ENCODE peak calls at places on chromosome 4, in six cellular contexts. U is K562, Z is HCT116, D is HepG2, K is GM12878, S is SK-N-SH. J is an unnamed sample.

GRCh38 chr4:101818362-101818761 is 27.8 kb downstream of the BANK1 start:
- DNase-seq in U (no peak), Z (no peak), D (no peak), K (no peak), S (no peak), J (no peak)

GRCh38 chr4:19532120-19532848 is 719.4 kb upstream of the SLIT2 start:
- DNase-seq in U (no peak), Z (no peak), D (no peak), K (no peak), S (no peak), J (no peak)

GRCh38 chr4:125191252-125191651 is 123.5 kb upstream of the FAT4 start:
- DNase-seq in U (no peak), Z (no peak), D (no peak), K (no peak), S (no peak), J (no peak)

GRCh38 chr4:140233811-140234696 is 80.1 kb upstream of the MAML3 start:
- DNase-seq in U (no peak), Z (no peak), D (no peak), K (no peak), S (no peak), J (no peak)

GRCh38 chr4:4762909-4763814 is 96.3 kb upstream of the MSX1 start:
- DNase-seq in U (no peak), Z (peak; percentile 98), D (no peak), K (peak; percentile 86), S (peak; percentile 84), J (peak; percentile 59)

GRCh38 chr4:70841951-70842350 is 2.3 kb upstream of the GRSF1 start:
- DNase-seq in U (no peak), Z (no peak), D (no peak), K (no peak), S (no peak), J (no peak)

GRCh38 chr4:8340721-8341680 is 71.4 kb downstream of the HTRA3 start:
- DNase-seq in U (no peak), Z (no peak), D (no peak), K (no peak), S (no peak), J (no peak)

GRCh38 chr4:119518915-119519410 is 109.6 kb downstream of the PDE5A start:
- DNase-seq in U (no peak), Z (no peak), D (no peak), K (no peak), S (no peak), J (peak; percentile 16)

GRCh38 chr4:81523672-81524436 is 52.1 kb upstream of the RASGEF1B start:
- DNase-seq in U (no peak), Z (no peak), D (no peak), K (no peak), S (no peak), J (no peak)

GRCh38 chr4:133233922-133234321 is 84.8 kb downstream of the PCDH10 start:
- DNase-seq in U (no peak), Z (no peak), D (no peak), K (no peak), S (no peak), J (no peak)

GRCh38 chr4:40564815-40565505 is 64.7 kb downstream of the RBM47 start:
- DNase-seq in U (no peak), Z (no peak), D (no peak), K (no peak), S (no peak), J (peak; percentile 57)

GRCh38 chr4:172168888-172169287 is 355.7 kb downstream of the GALNTL6 start:
- DNase-seq in U (no peak), Z (no peak), D (no peak), K (no peak), S (no peak), J (no peak)

GRCh38 chr4:29459926-29460325 is 1260.2 kb upstream of the PCDH7 start:
- DNase-seq in U (no peak), Z (no peak), D (no peak), K (no peak), S (no peak), J (no peak)

GRCh38 chr4:140856692-140857091 is 100.5 kb upstream of the TBC1D9 start:
- DNase-seq in U (no peak), Z (peak; percentile 86), D (no peak), K (no peak), S (no peak), J (peak; percentile 38)

GRCh38 chr4:2691952-2692435 is 64.1 kb downstream of the TNIP2 start:
- DNase-seq in U (no peak), Z (no peak), D (no peak), K (peak; percentile 28), S (no peak), J (no peak)

GRCh38 chr4:138772366-138772765 is 243.2 kb upstream of the NOCT start:
- DNase-seq in U (no peak), Z (no peak), D (no peak), K (no peak), S (no peak), J (no peak)

GRCh38 chr4:29453421-29453820 is 1266.7 kb upstream of the PCDH7 start:
- DNase-seq in U (no peak), Z (no peak), D (no peak), K (no peak), S (no peak), J (no peak)

GRCh38 chr4:120007171-120007894 is 59.3 kb downstream of the MAD2L1 start:
- DNase-seq in U (no peak), Z (no peak), D (no peak), K (no peak), S (no peak), J (no peak)

GRCh38 chr4:8697826-8698225 is 105.3 kb downstream of the CPZ start:
- DNase-seq in U (no peak), Z (no peak), D (no peak), K (no peak), S (no peak), J (no peak)

GRCh38 chr4:156505341-156505955 is 466.2 kb downstream of the PDGFC start:
- DNase-seq in U (no peak), Z (no peak), D (no peak), K (no peak), S (no peak), J (peak; percentile 59)

GRCh38 chr4:165541773-165542459 is 163.1 kb downstream of the CPE start:
- DNase-seq in U (peak; percentile 12), Z (no peak), D (no peak), K (no peak), S (peak; percentile 3), J (no peak)

GRCh38 chr4:48268956-48269860 is at the start of gene TEC:
- DNase-seq in U (peak; percentile 68), Z (peak; percentile 48), D (no peak), K (no peak), S (peak; percentile 30), J (peak; percentile 80)

GRCh38 chr4:119693127-119693526 is 64.5 kb upstream of the PDE5A start:
- DNase-seq in U (no peak), Z (no peak), D (no peak), K (no peak), S (no peak), J (no peak)

GRCh38 chr4:48360285-48360965 is 19.1 kb downstream of the SLAIN2 start:
- DNase-seq in U (no peak), Z (no peak), D (no peak), K (no peak), S (no peak), J (no peak)

GRCh38 chr4:118351851-118352827 is 664 bp downstream of the PRSS12 start:
- DNase-seq in U (no peak), Z (peak; percentile 48), D (peak; percentile 4), K (no peak), S (peak; percentile 65), J (peak; percentile 65)

GRCh38 chr4:18735740-18736288 is 714.3 kb upstream of the LCORL start:
- DNase-seq in U (no peak), Z (no peak), D (no peak), K (no peak), S (no peak), J (no peak)

DNA sequence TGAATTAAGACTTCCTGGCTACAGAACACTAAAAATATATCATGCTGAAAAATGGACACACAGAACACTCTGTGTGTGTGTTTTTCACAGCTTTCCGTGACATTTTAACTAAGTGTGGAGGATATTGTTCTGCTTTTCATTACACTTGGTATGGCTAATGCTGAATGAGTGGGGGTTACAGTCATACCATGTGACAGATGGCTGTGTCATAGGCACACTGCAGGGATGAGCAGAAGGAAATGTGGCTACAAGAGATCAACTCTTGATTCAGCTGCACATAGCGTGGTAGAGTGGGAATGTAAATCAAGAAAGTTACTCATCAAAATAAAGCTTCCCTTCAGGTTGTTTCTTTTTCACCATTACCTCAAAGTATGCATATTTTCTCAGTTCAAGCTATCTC is 669.8 kb downstream of the IQCM start:
- DNase-seq in U (no peak), Z (no peak), D (no peak), K (no peak), S (no peak), J (no peak)
- TF ChIP-seq REST in U (no peak), Z (no peak), D (no peak), K (no peak), S (no peak), J (no peak)

DNA sequence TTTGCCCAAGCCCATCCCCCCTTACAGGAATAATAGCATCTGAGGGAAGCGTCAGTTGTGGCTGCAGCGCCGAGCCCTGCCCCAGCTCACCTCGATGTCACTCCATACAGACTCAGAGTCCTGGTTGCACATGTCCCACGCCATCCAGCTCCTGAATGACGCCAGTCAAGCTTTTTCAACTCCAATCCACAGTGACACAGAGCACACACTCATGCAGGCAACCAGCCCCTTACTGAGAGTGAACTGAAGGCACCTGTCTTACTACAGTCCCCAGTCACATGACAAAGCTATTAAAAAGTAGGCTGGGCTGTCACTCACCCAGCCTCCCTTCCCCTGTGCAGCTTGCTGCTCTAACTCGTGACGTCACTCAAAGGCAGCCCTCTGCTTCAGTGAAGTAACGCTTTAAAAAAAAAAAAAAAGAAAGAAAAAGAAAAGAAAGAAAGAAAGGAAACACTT is at the start of gene PPARGC1A:
- DNase-seq in U (no peak), Z (no peak), D (peak; percentile 80), K (no peak), S (peak; percentile 11), J (peak; percentile 27)
- TF ChIP-seq POLR2AphosphoS5 in U (no peak), Z (no peak), D (peak; percentile 91), K (no peak), S (no peak), J (no peak)

DNA sequence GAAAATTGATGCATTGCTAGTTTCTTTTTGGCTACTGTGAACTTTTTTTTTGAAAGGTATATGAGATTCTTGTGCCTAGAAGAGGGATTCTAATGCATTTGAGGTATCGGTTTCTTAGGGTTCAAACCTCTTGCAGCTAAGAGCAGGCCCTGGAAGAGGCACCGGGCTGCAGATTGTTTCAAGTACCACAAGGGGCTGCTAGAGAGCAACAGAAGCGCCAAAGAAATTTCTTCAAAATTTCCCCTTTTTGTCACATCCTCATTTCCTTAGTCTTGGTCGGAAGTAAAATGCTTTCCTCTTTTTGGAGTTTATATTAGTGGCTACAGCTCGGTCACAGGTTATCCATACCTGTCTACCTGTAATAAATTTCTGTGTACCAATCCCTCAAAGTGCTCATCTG is 89.8 kb downstream of the PDGFRA start:
- DNase-seq in U (peak; percentile 59), Z (peak; percentile 21), D (peak; percentile 29), K (no peak), S (peak; percentile 45), J (peak; percentile 84)
- H2AFZ ChIP-seq in U (no peak overlapping the region), Z (peak overlapping the region; percentile 46), D (no peak overlapping the region), K (no peak overlapping the region), S (no peak overlapping the region), J (peak overlapping the region; percentile 11)

DNA sequence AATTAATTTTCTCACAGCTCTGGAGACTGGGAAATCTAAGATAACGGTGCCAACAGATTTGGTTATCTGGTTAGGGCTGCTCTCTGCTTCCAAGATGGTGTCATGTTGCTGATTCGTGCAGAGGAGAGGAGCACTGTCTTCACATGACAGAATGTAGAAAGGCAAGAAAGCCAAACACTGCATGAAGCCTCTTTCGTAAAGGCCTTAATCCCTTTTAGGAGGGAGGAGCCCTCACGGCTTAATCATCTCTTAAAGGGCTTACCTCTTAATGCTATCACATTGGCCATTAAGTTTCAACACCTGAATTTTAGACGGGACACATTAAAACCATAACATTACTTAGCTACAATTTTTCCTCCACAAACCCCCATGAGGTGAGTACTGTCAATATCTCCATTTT is 174.1 kb downstream of the COX18 start:
- DNase-seq in U (no peak), Z (no peak), D (no peak), K (no peak), S (no peak), J (peak; percentile 18)
- TF ChIP-seq REST in U (no peak), Z (no peak), D (no peak), K (no peak), S (no peak), J (no peak)

J was measured in GM23338.